ENCODE peak calls at places on chromosomes 12 and 14, in nine cellular contexts. One of them, this sample, is unnamed.

GRCh38 chr14:91714805-91715204 is 17.1 kb downstream of the CATSPERB start:
- DNase-seq in NCI-H2171: no peak
- DNase-seq in right lobe of liver: no peak
- DNase-seq in psoas muscle: no peak
- DNase-seq in mucosa of descending colon: no peak
- DNase-seq in GDM1: peak
- DNase-seq in stimulated activated CD4-positive, alpha-beta T cell treated with anti-CD3 and anti-CD28 coated beads, Interleukin-4, amount 100 ng/mL, for 48 hours: no peak
- DNase-seq in naive thymus-derived CD8-positive, alpha-beta T cell: peak
- DNase-seq in fibroblast of villous mesenchyme: no peak
- DNase-seq in this sample: no peak

GRCh38 chr14:90733139-90733808 is 83.0 kb downstream of the TTC7B start:
- DNase-seq in NCI-H2171: no peak
- DNase-seq in psoas muscle: no peak
- DNase-seq in naive thymus-derived CD8-positive, alpha-beta T cell: no peak
- DNase-seq in GDM1: no peak
- DNase-seq in right lobe of liver: no peak
- DNase-seq in mucosa of descending colon: no peak
- DNase-seq in stimulated activated CD4-positive, alpha-beta T cell treated with anti-CD3 and anti-CD28 coated beads, Interleukin-4, amount 100 ng/mL, for 48 hours: no peak
- DNase-seq in fibroblast of villous mesenchyme: no peak
- DNase-seq in this sample: no peak

GRCh38 chr14:58665773-58666500 is 28.2 kb downstream of the DACT1 start:
- DNase-seq in mucosa of descending colon: no peak
- DNase-seq in GDM1: no peak
- DNase-seq in naive thymus-derived CD8-positive, alpha-beta T cell: no peak
- DNase-seq in fibroblast of villous mesenchyme: no peak
- DNase-seq in psoas muscle: no peak
- DNase-seq in NCI-H2171: no peak
- DNase-seq in right lobe of liver: no peak
- DNase-seq in stimulated activated CD4-positive, alpha-beta T cell treated with anti-CD3 and anti-CD28 coated beads, Interleukin-4, amount 100 ng/mL, for 48 hours: no peak
- DNase-seq in this sample: no peak

GRCh38 chr14:81454572-81455218 is 54.6 kb upstream of the STON2 start:
- DNase-seq in psoas muscle: no peak
- DNase-seq in fibroblast of villous mesenchyme: no peak
- DNase-seq in stimulated activated CD4-positive, alpha-beta T cell treated with anti-CD3 and anti-CD28 coated beads, Interleukin-4, amount 100 ng/mL, for 48 hours: no peak
- DNase-seq in GDM1: no peak
- DNase-seq in right lobe of liver: no peak
- DNase-seq in NCI-H2171: no peak
- DNase-seq in mucosa of descending colon: no peak
- DNase-seq in naive thymus-derived CD8-positive, alpha-beta T cell: no peak
- DNase-seq in this sample: no peak

GRCh38 chr12:56836800-56837663 is 73.9 kb downstream of the HSD17B6 start:
- DNase-seq in GDM1: peak
- DNase-seq in fibroblast of villous mesenchyme: peak
- DNase-seq in NCI-H2171: no peak
- DNase-seq in right lobe of liver: no peak
- DNase-seq in naive thymus-derived CD8-positive, alpha-beta T cell: peak
- DNase-seq in mucosa of descending colon: no peak
- DNase-seq in stimulated activated CD4-positive, alpha-beta T cell treated with anti-CD3 and anti-CD28 coated beads, Interleukin-4, amount 100 ng/mL, for 48 hours: no peak
- DNase-seq in psoas muscle: no peak
- DNase-seq in this sample: no peak

GRCh38 chr14:54747616-54748015 is 155.0 kb downstream of the GCH1 start:
- DNase-seq in NCI-H2171: no peak
- DNase-seq in psoas muscle: no peak
- DNase-seq in right lobe of liver: no peak
- DNase-seq in mucosa of descending colon: no peak
- DNase-seq in stimulated activated CD4-positive, alpha-beta T cell treated with anti-CD3 and anti-CD28 coated beads, Interleukin-4, amount 100 ng/mL, for 48 hours: no peak
- DNase-seq in naive thymus-derived CD8-positive, alpha-beta T cell: no peak
- DNase-seq in GDM1: no peak
- DNase-seq in fibroblast of villous mesenchyme: peak
- DNase-seq in this sample: no peak

GRCh38 chr14:50910495-50911420 is 33.5 kb downstream of the PYGL start:
- DNase-seq in naive thymus-derived CD8-positive, alpha-beta T cell: no peak
- DNase-seq in GDM1: no peak
- DNase-seq in mucosa of descending colon: no peak
- DNase-seq in psoas muscle: no peak
- DNase-seq in right lobe of liver: no peak
- DNase-seq in fibroblast of villous mesenchyme: no peak
- DNase-seq in stimulated activated CD4-positive, alpha-beta T cell treated with anti-CD3 and anti-CD28 coated beads, Interleukin-4, amount 100 ng/mL, for 48 hours: no peak
- DNase-seq in NCI-H2171: no peak
- DNase-seq in this sample: no peak

GRCh38 chr12:12806784-12807516 is 6.2 kb upstream of the DDX47 start:
- DNase-seq in GDM1: no peak
- DNase-seq in naive thymus-derived CD8-positive, alpha-beta T cell: no peak
- DNase-seq in NCI-H2171: no peak
- DNase-seq in psoas muscle: no peak
- DNase-seq in fibroblast of villous mesenchyme: no peak
- DNase-seq in stimulated activated CD4-positive, alpha-beta T cell treated with anti-CD3 and anti-CD28 coated beads, Interleukin-4, amount 100 ng/mL, for 48 hours: no peak
- DNase-seq in right lobe of liver: no peak
- DNase-seq in mucosa of descending colon: no peak
- DNase-seq in this sample: no peak

GRCh38 chr12:49867580-49868341 is 24.9 kb upstream of the BCDIN3D start:
- DNase-seq in mucosa of descending colon: no peak
- DNase-seq in GDM1: no peak
- DNase-seq in right lobe of liver: no peak
- DNase-seq in NCI-H2171: no peak
- DNase-seq in stimulated activated CD4-positive, alpha-beta T cell treated with anti-CD3 and anti-CD28 coated beads, Interleukin-4, amount 100 ng/mL, for 48 hours: no peak
- DNase-seq in fibroblast of villous mesenchyme: peak
- DNase-seq in naive thymus-derived CD8-positive, alpha-beta T cell: no peak
- DNase-seq in psoas muscle: no peak
- DNase-seq in this sample: no peak

GRCh38 chr14:96146131-96146771 is 58.4 kb upstream of the BDKRB2 start:
- DNase-seq in right lobe of liver: no peak
- DNase-seq in NCI-H2171: no peak
- DNase-seq in fibroblast of villous mesenchyme: peak
- DNase-seq in naive thymus-derived CD8-positive, alpha-beta T cell: no peak
- DNase-seq in stimulated activated CD4-positive, alpha-beta T cell treated with anti-CD3 and anti-CD28 coated beads, Interleukin-4, amount 100 ng/mL, for 48 hours: no peak
- DNase-seq in mucosa of descending colon: no peak
- DNase-seq in psoas muscle: no peak
- DNase-seq in GDM1: no peak
- DNase-seq in this sample: no peak

GRCh38 chr12:24489939-24490338 is 459.0 kb downstream of the BCAT1 start:
- DNase-seq in naive thymus-derived CD8-positive, alpha-beta T cell: no peak
- DNase-seq in fibroblast of villous mesenchyme: peak
- DNase-seq in right lobe of liver: no peak
- DNase-seq in mucosa of descending colon: no peak
- DNase-seq in GDM1: no peak
- DNase-seq in psoas muscle: no peak
- DNase-seq in stimulated activated CD4-positive, alpha-beta T cell treated with anti-CD3 and anti-CD28 coated beads, Interleukin-4, amount 100 ng/mL, for 48 hours: no peak
- DNase-seq in NCI-H2171: no peak
- DNase-seq in this sample: no peak

GRCh38 chr12:66296171-66296683 is 6.1 kb upstream of the HELB start:
- DNase-seq in right lobe of liver: no peak
- DNase-seq in fibroblast of villous mesenchyme: no peak
- DNase-seq in NCI-H2171: no peak
- DNase-seq in GDM1: no peak
- DNase-seq in stimulated activated CD4-positive, alpha-beta T cell treated with anti-CD3 and anti-CD28 coated beads, Interleukin-4, amount 100 ng/mL, for 48 hours: no peak
- DNase-seq in mucosa of descending colon: no peak
- DNase-seq in naive thymus-derived CD8-positive, alpha-beta T cell: no peak
- DNase-seq in psoas muscle: no peak
- DNase-seq in this sample: no peak

GRCh38 chr12:19234991-19235876 is 105.7 kb downstream of the PLEKHA5 start:
- DNase-seq in right lobe of liver: no peak
- DNase-seq in GDM1: no peak
- DNase-seq in fibroblast of villous mesenchyme: peak
- DNase-seq in mucosa of descending colon: no peak
- DNase-seq in stimulated activated CD4-positive, alpha-beta T cell treated with anti-CD3 and anti-CD28 coated beads, Interleukin-4, amount 100 ng/mL, for 48 hours: no peak
- DNase-seq in NCI-H2171: no peak
- DNase-seq in naive thymus-derived CD8-positive, alpha-beta T cell: no peak
- DNase-seq in psoas muscle: no peak
- DNase-seq in this sample: no peak

GRCh38 chr12:106815741-106816140 is 41.3 kb downstream of the RIC8B start:
- DNase-seq in right lobe of liver: no peak
- DNase-seq in naive thymus-derived CD8-positive, alpha-beta T cell: no peak
- DNase-seq in stimulated activated CD4-positive, alpha-beta T cell treated with anti-CD3 and anti-CD28 coated beads, Interleukin-4, amount 100 ng/mL, for 48 hours: no peak
- DNase-seq in mucosa of descending colon: no peak
- DNase-seq in psoas muscle: no peak
- DNase-seq in fibroblast of villous mesenchyme: no peak
- DNase-seq in NCI-H2171: no peak
- DNase-seq in GDM1: no peak
- DNase-seq in this sample: no peak

GRCh38 chr12:6552140-6552551 is 3.7 kb downstream of the IFFO1 start:
- DNase-seq in NCI-H2171: no peak
- DNase-seq in right lobe of liver: no peak
- DNase-seq in psoas muscle: peak
- DNase-seq in naive thymus-derived CD8-positive, alpha-beta T cell: no peak
- DNase-seq in mucosa of descending colon: no peak
- DNase-seq in fibroblast of villous mesenchyme: peak
- DNase-seq in GDM1: no peak
- DNase-seq in stimulated activated CD4-positive, alpha-beta T cell treated with anti-CD3 and anti-CD28 coated beads, Interleukin-4, amount 100 ng/mL, for 48 hours: no peak
- DNase-seq in this sample: peak

GRCh38 chr12:46751173-46751572 is 74.6 kb downstream of the SLC38A4 start:
- DNase-seq in right lobe of liver: no peak
- DNase-seq in GDM1: no peak
- DNase-seq in psoas muscle: no peak
- DNase-seq in stimulated activated CD4-positive, alpha-beta T cell treated with anti-CD3 and anti-CD28 coated beads, Interleukin-4, amount 100 ng/mL, for 48 hours: no peak
- DNase-seq in naive thymus-derived CD8-positive, alpha-beta T cell: no peak
- DNase-seq in NCI-H2171: no peak
- DNase-seq in mucosa of descending colon: no peak
- DNase-seq in fibroblast of villous mesenchyme: no peak
- DNase-seq in this sample: no peak

GRCh38 chr12:66903782-66904396 is 225.0 kb upstream of the GRIP1 start:
- DNase-seq in fibroblast of villous mesenchyme: no peak
- DNase-seq in right lobe of liver: no peak
- DNase-seq in stimulated activated CD4-positive, alpha-beta T cell treated with anti-CD3 and anti-CD28 coated beads, Interleukin-4, amount 100 ng/mL, for 48 hours: no peak
- DNase-seq in psoas muscle: no peak
- DNase-seq in mucosa of descending colon: no peak
- DNase-seq in GDM1: no peak
- DNase-seq in NCI-H2171: no peak
- DNase-seq in naive thymus-derived CD8-positive, alpha-beta T cell: peak
- DNase-seq in this sample: no peak

GRCh38 chr12:13208533-13209278 is 12.2 kb downstream of the EMP1 start:
- DNase-seq in naive thymus-derived CD8-positive, alpha-beta T cell: no peak
- DNase-seq in psoas muscle: no peak
- DNase-seq in mucosa of descending colon: no peak
- DNase-seq in fibroblast of villous mesenchyme: peak
- DNase-seq in NCI-H2171: no peak
- DNase-seq in stimulated activated CD4-positive, alpha-beta T cell treated with anti-CD3 and anti-CD28 coated beads, Interleukin-4, amount 100 ng/mL, for 48 hours: no peak
- DNase-seq in right lobe of liver: no peak
- DNase-seq in GDM1: no peak
- DNase-seq in this sample: no peak

GRCh38 chr12:121334513-121335343 is 17.5 kb downstream of the ANAPC5 start:
- DNase-seq in GDM1: peak
- DNase-seq in stimulated activated CD4-positive, alpha-beta T cell treated with anti-CD3 and anti-CD28 coated beads, Interleukin-4, amount 100 ng/mL, for 48 hours: no peak
- DNase-seq in psoas muscle: no peak
- DNase-seq in mucosa of descending colon: no peak
- DNase-seq in naive thymus-derived CD8-positive, alpha-beta T cell: peak
- DNase-seq in right lobe of liver: no peak
- DNase-seq in fibroblast of villous mesenchyme: peak
- DNase-seq in NCI-H2171: peak
- DNase-seq in this sample: no peak

GRCh38 chr12:109600481-109600880 is 26.9 kb downstream of the MVK start:
- DNase-seq in naive thymus-derived CD8-positive, alpha-beta T cell: no peak
- DNase-seq in psoas muscle: no peak
- DNase-seq in stimulated activated CD4-positive, alpha-beta T cell treated with anti-CD3 and anti-CD28 coated beads, Interleukin-4, amount 100 ng/mL, for 48 hours: no peak
- DNase-seq in GDM1: no peak
- DNase-seq in right lobe of liver: no peak
- DNase-seq in mucosa of descending colon: no peak
- DNase-seq in NCI-H2171: no peak
- DNase-seq in fibroblast of villous mesenchyme: no peak
- DNase-seq in this sample: no peak

GRCh38 chr14:36020120-36021029 is 156.1 kb downstream of the PTCSC3 start:
- DNase-seq in mucosa of descending colon: no peak
- DNase-seq in right lobe of liver: no peak
- DNase-seq in psoas muscle: no peak
- DNase-seq in stimulated activated CD4-positive, alpha-beta T cell treated with anti-CD3 and anti-CD28 coated beads, Interleukin-4, amount 100 ng/mL, for 48 hours: no peak
- DNase-seq in NCI-H2171: no peak
- DNase-seq in naive thymus-derived CD8-positive, alpha-beta T cell: no peak
- DNase-seq in fibroblast of villous mesenchyme: no peak
- DNase-seq in GDM1: no peak
- DNase-seq in this sample: no peak

GRCh38 chr12:4874671-4875070 is 35.0 kb upstream of the KCNA1 start:
- DNase-seq in naive thymus-derived CD8-positive, alpha-beta T cell: no peak
- DNase-seq in NCI-H2171: no peak
- DNase-seq in mucosa of descending colon: no peak
- DNase-seq in psoas muscle: no peak
- DNase-seq in stimulated activated CD4-positive, alpha-beta T cell treated with anti-CD3 and anti-CD28 coated beads, Interleukin-4, amount 100 ng/mL, for 48 hours: no peak
- DNase-seq in fibroblast of villous mesenchyme: no peak
- DNase-seq in right lobe of liver: no peak
- DNase-seq in GDM1: no peak
- DNase-seq in this sample: no peak

GRCh38 chr12:64104376-64104775 is 117.7 kb downstream of the KICS2 start:
- DNase-seq in GDM1: no peak
- DNase-seq in psoas muscle: peak
- DNase-seq in NCI-H2171: no peak
- DNase-seq in mucosa of descending colon: no peak
- DNase-seq in right lobe of liver: no peak
- DNase-seq in naive thymus-derived CD8-positive, alpha-beta T cell: no peak
- DNase-seq in stimulated activated CD4-positive, alpha-beta T cell treated with anti-CD3 and anti-CD28 coated beads, Interleukin-4, amount 100 ng/mL, for 48 hours: no peak
- DNase-seq in fibroblast of villous mesenchyme: peak
- DNase-seq in this sample: no peak

GRCh38 chr12:65720136-65720535 is 104.1 kb upstream of the HMGA2 start:
- DNase-seq in NCI-H2171: no peak
- DNase-seq in mucosa of descending colon: no peak
- DNase-seq in GDM1: no peak
- DNase-seq in psoas muscle: no peak
- DNase-seq in fibroblast of villous mesenchyme: peak
- DNase-seq in naive thymus-derived CD8-positive, alpha-beta T cell: no peak
- DNase-seq in stimulated activated CD4-positive, alpha-beta T cell treated with anti-CD3 and anti-CD28 coated beads, Interleukin-4, amount 100 ng/mL, for 48 hours: no peak
- DNase-seq in right lobe of liver: no peak
- DNase-seq in this sample: no peak

GRCh38 chr12:95204141-95204866 is 13.0 kb downstream of the FGD6 start:
- DNase-seq in right lobe of liver: peak
- DNase-seq in naive thymus-derived CD8-positive, alpha-beta T cell: no peak
- DNase-seq in GDM1: peak
- DNase-seq in mucosa of descending colon: peak
- DNase-seq in fibroblast of villous mesenchyme: peak
- DNase-seq in stimulated activated CD4-positive, alpha-beta T cell treated with anti-CD3 and anti-CD28 coated beads, Interleukin-4, amount 100 ng/mL, for 48 hours: no peak
- DNase-seq in NCI-H2171: no peak
- DNase-seq in psoas muscle: no peak
- DNase-seq in this sample: no peak

GRCh38 chr14:76589246-76589645 is 172.0 kb upstream of the VASH1 start:
- DNase-seq in naive thymus-derived CD8-positive, alpha-beta T cell: no peak
- DNase-seq in NCI-H2171: no peak
- DNase-seq in psoas muscle: no peak
- DNase-seq in fibroblast of villous mesenchyme: no peak
- DNase-seq in right lobe of liver: no peak
- DNase-seq in stimulated activated CD4-positive, alpha-beta T cell treated with anti-CD3 and anti-CD28 coated beads, Interleukin-4, amount 100 ng/mL, for 48 hours: no peak
- DNase-seq in GDM1: no peak
- DNase-seq in mucosa of descending colon: no peak
- DNase-seq in this sample: no peak

GRCh38 chr14:93859957-93860356 is 67.2 kb upstream of the FAM181A start:
- DNase-seq in right lobe of liver: no peak
- DNase-seq in stimulated activated CD4-positive, alpha-beta T cell treated with anti-CD3 and anti-CD28 coated beads, Interleukin-4, amount 100 ng/mL, for 48 hours: no peak
- DNase-seq in NCI-H2171: no peak
- DNase-seq in fibroblast of villous mesenchyme: no peak
- DNase-seq in naive thymus-derived CD8-positive, alpha-beta T cell: no peak
- DNase-seq in mucosa of descending colon: no peak
- DNase-seq in psoas muscle: peak
- DNase-seq in GDM1: no peak
- DNase-seq in this sample: no peak

GRCh38 chr14:70448633-70449032 is 3.3 kb upstream of the ADAM21 start:
- DNase-seq in right lobe of liver: peak
- DNase-seq in mucosa of descending colon: no peak
- DNase-seq in naive thymus-derived CD8-positive, alpha-beta T cell: no peak
- DNase-seq in psoas muscle: no peak
- DNase-seq in stimulated activated CD4-positive, alpha-beta T cell treated with anti-CD3 and anti-CD28 coated beads, Interleukin-4, amount 100 ng/mL, for 48 hours: no peak
- DNase-seq in fibroblast of villous mesenchyme: peak
- DNase-seq in NCI-H2171: peak
- DNase-seq in GDM1: no peak
- DNase-seq in this sample: no peak

GRCh38 chr14:98186140-98186539 is 1085.9 kb downstream of the BCL11B start:
- DNase-seq in psoas muscle: no peak
- DNase-seq in NCI-H2171: no peak
- DNase-seq in naive thymus-derived CD8-positive, alpha-beta T cell: no peak
- DNase-seq in GDM1: no peak
- DNase-seq in mucosa of descending colon: no peak
- DNase-seq in stimulated activated CD4-positive, alpha-beta T cell treated with anti-CD3 and anti-CD28 coated beads, Interleukin-4, amount 100 ng/mL, for 48 hours: no peak
- DNase-seq in fibroblast of villous mesenchyme: no peak
- DNase-seq in right lobe of liver: no peak
- DNase-seq in this sample: no peak

GRCh38 chr14:101474563-101475467 is 86.5 kb upstream of the DIO3 start:
- DNase-seq in NCI-H2171: no peak
- DNase-seq in fibroblast of villous mesenchyme: no peak
- DNase-seq in GDM1: no peak
- DNase-seq in mucosa of descending colon: peak
- DNase-seq in stimulated activated CD4-positive, alpha-beta T cell treated with anti-CD3 and anti-CD28 coated beads, Interleukin-4, amount 100 ng/mL, for 48 hours: no peak
- DNase-seq in naive thymus-derived CD8-positive, alpha-beta T cell: no peak
- DNase-seq in psoas muscle: no peak
- DNase-seq in right lobe of liver: no peak
- DNase-seq in this sample: no peak

GRCh38 chr12:7666595-7666994 is 887 bp upstream of the APOBEC1 start:
- DNase-seq in naive thymus-derived CD8-positive, alpha-beta T cell: no peak
- DNase-seq in GDM1: no peak
- DNase-seq in NCI-H2171: no peak
- DNase-seq in mucosa of descending colon: no peak
- DNase-seq in fibroblast of villous mesenchyme: no peak
- DNase-seq in stimulated activated CD4-positive, alpha-beta T cell treated with anti-CD3 and anti-CD28 coated beads, Interleukin-4, amount 100 ng/mL, for 48 hours: no peak
- DNase-seq in psoas muscle: no peak
- DNase-seq in right lobe of liver: no peak
- DNase-seq in this sample: no peak

This sample was measured in Right ventricle myocardium inferior.